ENCODE peak calls at places on chromosomes 12 and 14, in eight cellular contexts. V is fibroblast of mammary gland, I is left ventricle myocardium inferior, Z is Caco-2, T is adrenal gland, R is upper lobe of right lung, L is GM23338, S is psoas muscle. C is an unnamed sample.

GRCh38 chr12:94710933-94711332 is 60.6 kb upstream of the TMCC3 start:
- DNase-seq in V (peak), I (no peak), Z (peak), T (no peak), R (no peak), L (peak), S (peak), C (no peak)

GRCh38 chr12:18054925-18055324 is 35.1 kb downstream of the RERGL start:
- DNase-seq in V (no peak), I (no peak), Z (no peak), T (no peak), R (no peak), L (no peak), S (no peak), C (no peak)

GRCh38 chr12:30795660-30796507 is 41.1 kb upstream of the CAPRIN2 start:
- DNase-seq in V (peak), I (peak), Z (peak), T (peak), R (peak), L (peak), S (peak), C (peak)

GRCh38 chr12:124620606-124621295 is 53.3 kb upstream of the NCOR2 start:
- DNase-seq in V (peak), I (no peak), Z (no peak), T (peak), R (no peak), L (no peak), S (no peak), C (no peak)

GRCh38 chr14:24430143-24430681 is 458 bp downstream of the KHNYN start:
- DNase-seq in V (peak), I (peak), Z (peak), T (peak), R (peak), L (peak), S (peak), C (no peak)

GRCh38 chr14:103422981-103423600 is 37.9 kb downstream of the MARK3 start:
- DNase-seq in V (peak), I (no peak), Z (no peak), T (no peak), R (no peak), L (no peak), S (no peak), C (no peak)

GRCh38 chr12:130080205-130080604 is 82.1 kb upstream of the FZD10 start:
- DNase-seq in V (no peak), I (no peak), Z (no peak), T (no peak), R (peak), L (no peak), S (no peak), C (no peak)

GRCh38 chr14:99510556-99511139 is 29.4 kb downstream of the CCNK start:
- DNase-seq in V (no peak), I (no peak), Z (no peak), T (no peak), R (no peak), L (no peak), S (no peak), C (no peak)

GRCh38 chr12:9707864-9708808 is 24.8 kb downstream of the CLECL1 start:
- DNase-seq in V (peak), I (peak), Z (peak), T (peak), R (no peak), L (peak), S (peak), C (no peak)

GRCh38 chr12:16171348-16171747 is 106.1 kb downstream of the SLC15A5 start:
- DNase-seq in V (no peak), I (no peak), Z (no peak), T (no peak), R (no peak), L (no peak), S (no peak), C (no peak)

GRCh38 chr12:19158909-19159308 is 29.4 kb downstream of the PLEKHA5 start:
- DNase-seq in V (peak), I (no peak), Z (no peak), T (no peak), R (no peak), L (no peak), S (no peak), C (no peak)

GRCh38 chr14:35306114-35306513 is 13.9 kb downstream of the PSMA6 start:
- DNase-seq in V (no peak), I (no peak), Z (no peak), T (no peak), R (no peak), L (no peak), S (no peak), C (no peak)

GRCh38 chr14:63896278-63896720 is 43.5 kb downstream of the SYNE2 start:
- DNase-seq in V (peak), I (peak), Z (no peak), T (peak), R (no peak), L (no peak), S (no peak), C (peak)

GRCh38 chr12:51631591-51631990 is 40.6 kb downstream of the SCN8A start:
- DNase-seq in V (peak), I (no peak), Z (no peak), T (peak), R (no peak), L (no peak), S (no peak), C (no peak)

GRCh38 chr12:92437452-92437851 is 265.3 kb upstream of the PLEKHG7 start:
- DNase-seq in V (no peak), I (no peak), Z (no peak), T (no peak), R (no peak), L (no peak), S (no peak), C (no peak)

GRCh38 chr12:131057722-131058515 is 104.2 kb downstream of the ADGRD1 start:
- DNase-seq in V (no peak), I (no peak), Z (no peak), T (no peak), R (no peak), L (no peak), S (peak), C (no peak)

GRCh38 chr12:23816394-23816851 is 133.0 kb downstream of the SOX5 start:
- DNase-seq in V (no peak), I (no peak), Z (peak), T (no peak), R (no peak), L (peak), S (no peak), C (no peak)

GRCh38 chr14:69084023-69084422 is 68.9 kb downstream of the DCAF5 start:
- DNase-seq in V (no peak), I (no peak), Z (no peak), T (no peak), R (no peak), L (no peak), S (no peak), C (no peak)

GRCh38 chr14:75242546-75243273 is 35.9 kb upstream of the FOS start:
- DNase-seq in V (peak), I (peak), Z (no peak), T (no peak), R (peak), L (no peak), S (peak), C (peak)

GRCh38 chr14:95319312-95320075 is at the start of gene CLMN:
- DNase-seq in V (peak), I (peak), Z (peak), T (peak), R (peak), L (peak), S (peak), C (no peak)

GRCh38 chr12:70774055-70774454 is 136.8 kb upstream of the PTPRB start:
- DNase-seq in V (peak), I (no peak), Z (no peak), T (no peak), R (no peak), L (no peak), S (no peak), C (no peak)

GRCh38 chr12:102955926-102956737 is 1.3 kb upstream of the ASCL1 start:
- DNase-seq in V (no peak), I (no peak), Z (no peak), T (peak), R (no peak), L (peak), S (no peak), C (no peak)

GRCh38 chr12:32522322-32523221 is 123.2 kb downstream of the FGD4 start:
- DNase-seq in V (no peak), I (no peak), Z (no peak), T (no peak), R (no peak), L (no peak), S (no peak), C (no peak)

GRCh38 chr12:6193853-6194815 is 6.1 kb upstream of the CD9 start:
- DNase-seq in V (no peak), I (no peak), Z (peak), T (no peak), R (no peak), L (peak), S (no peak), C (no peak)

GRCh38 chr14:35340616-35341453 is 48.7 kb downstream of the PSMA6 start:
- DNase-seq in V (no peak), I (no peak), Z (no peak), T (no peak), R (no peak), L (no peak), S (peak), C (no peak)

GRCh38 chr12:80101126-80101525 is 1.8 kb downstream of the OTOGL start:
- DNase-seq in V (peak), I (no peak), Z (no peak), T (no peak), R (no peak), L (no peak), S (no peak), C (no peak)

GRCh38 chr12:125804660-125805059 is 739.4 kb downstream of the AACS start:
- DNase-seq in V (no peak), I (no peak), Z (no peak), T (no peak), R (no peak), L (no peak), S (no peak), C (no peak)

GRCh38 chr12:23657598-23657997 is 291.9 kb downstream of the SOX5 start:
- DNase-seq in V (no peak), I (no peak), Z (no peak), T (no peak), R (no peak), L (no peak), S (no peak), C (no peak)

GRCh38 chr12:4984344-4984743 is 59.3 kb upstream of the KCNA5 start:
- DNase-seq in V (no peak), I (no peak), Z (no peak), T (no peak), R (no peak), L (no peak), S (no peak), C (no peak)

GRCh38 chr14:32457213-32457920 is 128.3 kb downstream of the AKAP6 start:
- DNase-seq in V (peak), I (peak), Z (no peak), T (no peak), R (no peak), L (no peak), S (no peak), C (no peak)

GRCh38 chr14:81767266-81767987 is 233.8 kb upstream of the SEL1L start:
- DNase-seq in V (no peak), I (no peak), Z (no peak), T (no peak), R (no peak), L (no peak), S (no peak), C (no peak)

GRCh38 chr12:4829793-4830162 is 79.9 kb upstream of the KCNA1 start:
- DNase-seq in V (no peak), I (no peak), Z (no peak), T (no peak), R (no peak), L (no peak), S (no peak), C (no peak)

GRCh38 chr12:48366131-48366530 is 15.4 kb upstream of the ZNF641 start:
- DNase-seq in V (no peak), I (no peak), Z (no peak), T (no peak), R (no peak), L (peak), S (no peak), C (no peak)

GRCh38 chr14:65103150-65103760 is 938 bp upstream of the MAX start:
- DNase-seq in V (peak), I (no peak), Z (peak), T (no peak), R (no peak), L (peak), S (no peak), C (no peak)

GRCh38 chr12:95118138-95118787 is 44.8 kb upstream of the NR2C1 start:
- DNase-seq in V (peak), I (no peak), Z (no peak), T (no peak), R (no peak), L (no peak), S (no peak), C (no peak)

GRCh38 chr14:91125271-91125661 is 11.4 kb downstream of the DGLUCY start:
- DNase-seq in V (no peak), I (no peak), Z (no peak), T (no peak), R (no peak), L (no peak), S (no peak), C (no peak)

GRCh38 chr12:12835378-12836145 is 22.4 kb downstream of the DDX47 start:
- DNase-seq in V (no peak), I (no peak), Z (peak), T (no peak), R (no peak), L (no peak), S (no peak), C (peak)

GRCh38 chr12:124744659-124745467 is 118.8 kb downstream of the SCARB1 start:
- DNase-seq in V (no peak), I (no peak), Z (peak), T (no peak), R (no peak), L (peak), S (peak), C (no peak)

GRCh38 chr14:51554953-51555352 is 96.8 kb upstream of the FRMD6 start:
- DNase-seq in V (peak), I (no peak), Z (peak), T (no peak), R (no peak), L (peak), S (no peak), C (no peak)
- TF ChIP-seq CTCF in V (peak), I (no peak), Z (peak), T (no peak), R (no peak), L (peak), S (no peak), C (peak)

DNA sequence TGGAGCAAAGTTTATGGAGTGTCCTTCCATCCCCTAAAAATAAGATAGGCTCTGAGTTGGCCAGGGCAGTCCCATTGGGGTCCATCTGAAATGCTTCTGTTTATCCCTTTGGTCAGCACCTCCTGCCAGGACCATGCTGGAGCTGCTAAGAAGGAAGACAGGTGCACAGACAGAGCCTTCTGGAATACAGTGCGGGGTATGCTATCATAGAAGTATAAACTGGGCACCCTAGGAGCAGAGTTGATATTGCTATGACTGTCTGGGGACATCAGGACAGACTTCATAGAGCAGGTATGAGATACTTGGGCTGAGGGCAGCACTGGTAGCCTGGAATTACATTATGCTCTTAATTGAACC is 170.4 kb upstream of the HIF1A start:
- DNase-seq in V (no peak), I (no peak), Z (no peak), T (no peak), R (no peak), L (no peak), S (no peak), C (no peak)
- H3K4me3 ChIP-seq in V (no peak), I (peak), Z (no peak), T (no peak), R (no peak), L (no peak), S (no peak), C (no peak)

GRCh38 chr14:67821121-67821520 is 1.5 kb downstream of the RAD51B start:
- DNase-seq in V (no peak), I (no peak), Z (no peak), T (no peak), R (no peak), L (no peak), S (no peak), C (no peak)

GRCh38 chr14:67817750-67818438 is 1.5 kb upstream of the ZFYVE26 start:
- DNase-seq in V (no peak), I (no peak), Z (no peak), T (no peak), R (no peak), L (no peak), S (no peak), C (no peak)

GRCh38 chr14:67816326-67817009 is at the start of gene ZFYVE26:
- DNase-seq in V (peak), I (peak), Z (peak), T (peak), R (peak), L (peak), S (peak), C (peak)

GRCh38 chr14:67820428-67820881 is 876 bp downstream of the RAD51B start:
- DNase-seq in V (peak), I (no peak), Z (peak), T (no peak), R (no peak), L (peak), S (no peak), C (no peak)

DNA sequence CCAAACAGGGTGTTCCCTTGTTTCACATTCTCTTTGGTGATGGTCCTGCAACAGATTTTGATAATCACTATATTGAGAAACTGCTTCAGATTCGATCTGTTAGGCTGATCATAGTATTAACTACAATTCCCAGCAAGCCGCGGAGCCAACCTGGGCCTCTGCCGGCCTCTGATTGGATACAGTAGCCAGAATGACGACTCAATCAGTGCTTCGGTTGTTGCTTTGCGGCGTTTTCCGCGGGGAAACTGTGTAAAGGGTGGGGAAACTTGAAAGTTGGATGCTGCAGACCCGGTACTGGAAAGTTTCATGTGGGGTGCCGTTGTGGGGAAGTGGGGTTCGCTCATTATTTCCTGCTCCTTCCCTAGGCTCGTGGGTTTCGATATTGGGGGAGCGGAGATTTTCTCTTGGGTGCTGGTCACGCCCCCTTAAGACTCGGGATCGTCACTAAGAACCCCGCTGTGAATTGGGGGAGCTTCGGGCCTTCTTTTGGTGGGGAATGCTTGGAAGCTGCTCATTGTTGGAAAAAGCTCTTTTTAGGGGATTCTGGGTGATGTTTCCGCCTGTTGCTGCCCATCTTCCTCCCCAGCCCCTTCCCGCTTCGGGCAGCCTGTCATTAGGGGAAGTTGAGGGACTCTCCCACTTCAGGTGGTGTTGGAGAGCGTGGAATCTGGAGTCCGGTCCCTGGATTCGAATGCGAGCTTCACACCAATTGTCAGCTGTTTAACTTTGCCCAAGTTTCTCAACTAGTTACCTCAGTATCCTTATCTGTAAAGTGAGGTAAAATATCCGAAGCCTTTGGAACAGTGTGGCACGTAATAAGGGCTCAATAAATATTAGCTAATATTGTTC is at the start of gene RAD51B:
- DNase-seq in V (peak), I (peak), Z (peak), T (peak), R (peak), L (peak), S (peak), C (peak)
- TF ChIP-seq CTCF in V (no peak), I (no peak), Z (no peak), T (no peak), R (no peak), L (no peak), S (no peak), C (no peak)

DNA sequence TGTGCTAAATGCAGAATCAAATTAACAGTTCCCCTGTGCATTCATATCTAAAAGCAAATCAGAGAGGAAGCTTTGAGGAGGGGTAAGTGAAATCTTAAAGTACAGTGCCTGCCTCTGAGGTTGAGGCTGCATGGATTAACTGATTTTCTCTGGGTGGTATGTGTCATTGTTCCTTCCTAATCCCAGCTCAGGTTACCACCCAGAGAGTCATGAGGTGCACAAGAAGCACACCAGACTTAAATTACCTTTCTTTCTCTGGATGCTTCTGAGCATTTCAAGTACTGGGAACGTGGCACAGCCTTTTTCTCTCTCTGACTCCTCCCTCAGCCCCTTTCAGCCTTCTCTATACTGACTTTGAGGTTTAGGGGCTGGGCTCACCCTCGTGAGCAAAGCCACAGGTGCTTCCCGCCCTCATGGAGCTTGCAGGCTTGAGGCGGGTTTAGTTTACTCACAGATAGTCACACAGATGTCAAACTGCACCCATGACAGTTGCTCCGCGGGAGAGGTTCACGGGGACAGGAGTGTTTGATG is 237.6 kb upstream of the CRY1 start:
- DNase-seq in V (no peak), I (no peak), Z (no peak), T (no peak), R (no peak), L (no peak), S (no peak), C (no peak)
- H3K4me3 ChIP-seq in V (no peak), I (no peak), Z (no peak), T (no peak), R (no peak), L (no peak), S (no peak), C (no peak)

C was measured in RWPE2.